ENCODE peak calls at places on chromosomes 3 and 15, in seven cellular contexts. One of them, this sample, is unnamed.

GRCh38 chr3:72127213-72127612 is 342.3 kb upstream of the PROK2 start:
- DNase-seq in GM23338: no peak
- DNase-seq in CD4-positive, CD25-positive, alpha-beta regulatory T cell: no peak
- DNase-seq in astrocyte: no peak
- DNase-seq in PC-9: no peak
- DNase-seq in adipocyte: no peak
- DNase-seq in pancreas: no peak
- DNase-seq in this sample: no peak

GRCh38 chr15:101042320-101042719 is 123.2 kb downstream of the LRRK1 start:
- DNase-seq in GM23338: no peak
- DNase-seq in CD4-positive, CD25-positive, alpha-beta regulatory T cell: no peak
- DNase-seq in astrocyte: no peak
- DNase-seq in PC-9: no peak
- DNase-seq in adipocyte: no peak
- DNase-seq in pancreas: no peak
- DNase-seq in this sample: no peak

GRCh38 chr3:52047295-52047960 is 8.9 kb downstream of the DUSP7 start:
- DNase-seq in GM23338: no peak
- DNase-seq in CD4-positive, CD25-positive, alpha-beta regulatory T cell: no peak
- DNase-seq in astrocyte: no peak
- DNase-seq in PC-9: no peak
- DNase-seq in adipocyte: no peak
- DNase-seq in pancreas: peak; percentile 15
- DNase-seq in this sample: peak; percentile 77

GRCh38 chr3:139269984-139270383 is 73.8 kb upstream of the MRPS22 start:
- DNase-seq in GM23338: no peak
- DNase-seq in CD4-positive, CD25-positive, alpha-beta regulatory T cell: no peak
- DNase-seq in astrocyte: no peak
- DNase-seq in PC-9: no peak
- DNase-seq in adipocyte: no peak
- DNase-seq in pancreas: no peak
- DNase-seq in this sample: no peak

GRCh38 chr3:39208463-39209055 is 16.2 kb upstream of the XIRP1 start:
- DNase-seq in GM23338: peak; percentile 84
- DNase-seq in CD4-positive, CD25-positive, alpha-beta regulatory T cell: peak; percentile 47
- DNase-seq in astrocyte: peak; percentile 30
- DNase-seq in PC-9: no peak
- DNase-seq in adipocyte: peak; percentile 72
- DNase-seq in pancreas: no peak
- DNase-seq in this sample: peak; percentile 74

GRCh38 chr15:90190606-90191343 is 10.4 kb upstream of the SEMA4B start:
- DNase-seq in GM23338: no peak
- DNase-seq in CD4-positive, CD25-positive, alpha-beta regulatory T cell: no peak
- DNase-seq in astrocyte: no peak
- DNase-seq in PC-9: no peak
- DNase-seq in adipocyte: no peak
- DNase-seq in pancreas: peak; percentile 45
- DNase-seq in this sample: no peak

GRCh38 chr15:58065445-58066041 is at the start of gene ALDH1A2:
- DNase-seq in GM23338: peak; percentile 80
- DNase-seq in CD4-positive, CD25-positive, alpha-beta regulatory T cell: no peak
- DNase-seq in astrocyte: no peak
- DNase-seq in PC-9: no peak
- DNase-seq in adipocyte: peak; percentile 15
- DNase-seq in pancreas: peak; percentile 30
- DNase-seq in this sample: peak; percentile 47

GRCh38 chr3:187264051-187264450 is 27.5 kb downstream of the MASP1 start:
- DNase-seq in GM23338: no peak
- DNase-seq in CD4-positive, CD25-positive, alpha-beta regulatory T cell: no peak
- DNase-seq in astrocyte: peak; percentile 85
- DNase-seq in PC-9: peak; percentile 90
- DNase-seq in adipocyte: peak; percentile 74
- DNase-seq in pancreas: no peak
- DNase-seq in this sample: no peak

GRCh38 chr3:127482216-127483004 is 108.1 kb downstream of the TPRA1 start:
- DNase-seq in GM23338: no peak
- DNase-seq in CD4-positive, CD25-positive, alpha-beta regulatory T cell: no peak
- DNase-seq in astrocyte: peak; percentile 30
- DNase-seq in PC-9: no peak
- DNase-seq in adipocyte: peak; percentile 46
- DNase-seq in pancreas: no peak
- DNase-seq in this sample: peak; percentile 25

GRCh38 chr3:52401551-52401950 is 43.4 kb downstream of the SEMA3G start:
- DNase-seq in GM23338: no peak
- DNase-seq in CD4-positive, CD25-positive, alpha-beta regulatory T cell: no peak
- DNase-seq in astrocyte: no peak
- DNase-seq in PC-9: no peak
- DNase-seq in adipocyte: no peak
- DNase-seq in pancreas: no peak
- DNase-seq in this sample: peak; percentile 17

GRCh38 chr15:55778932-55779331 is 36.0 kb upstream of the PRTG start:
- DNase-seq in GM23338: no peak
- DNase-seq in CD4-positive, CD25-positive, alpha-beta regulatory T cell: no peak
- DNase-seq in astrocyte: no peak
- DNase-seq in PC-9: no peak
- DNase-seq in adipocyte: no peak
- DNase-seq in pancreas: no peak
- DNase-seq in this sample: no peak
- H3K4me3 ChIP-seq in GM23338: no peak overlapping the region
- H3K4me3 ChIP-seq in CD4-positive, CD25-positive, alpha-beta regulatory T cell: no peak overlapping the region
- H3K4me3 ChIP-seq in astrocyte: no peak overlapping the region
- H3K4me3 ChIP-seq in PC-9: no peak overlapping the region
- H3K4me3 ChIP-seq in adipocyte: no peak overlapping the region
- H3K4me3 ChIP-seq in pancreas: no peak overlapping the region
- H3K4me3 ChIP-seq in this sample: no peak overlapping the region

DNA sequence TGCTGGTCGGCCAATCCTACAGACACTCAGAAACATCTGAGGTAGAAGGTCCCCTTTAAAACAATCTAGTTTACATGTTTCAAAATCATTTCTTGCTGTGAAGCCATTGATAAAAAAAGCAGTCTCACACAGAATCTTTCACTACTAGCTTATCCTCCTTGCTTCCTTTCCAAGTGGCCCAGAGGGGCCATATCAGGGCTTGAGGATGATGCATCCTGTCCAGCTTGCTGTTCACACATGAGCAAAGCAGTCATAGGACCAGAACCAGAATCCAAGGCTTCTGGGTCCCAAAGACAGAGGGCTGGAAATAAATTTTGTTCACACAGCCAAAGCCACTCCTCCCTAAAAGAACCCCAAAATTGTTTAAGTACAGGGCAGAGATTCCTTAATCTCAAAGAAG is 9.2 kb upstream of the LYZL4 start:
- DNase-seq in GM23338: no peak
- DNase-seq in CD4-positive, CD25-positive, alpha-beta regulatory T cell: no peak
- DNase-seq in astrocyte: no peak
- DNase-seq in PC-9: no peak
- DNase-seq in adipocyte: no peak
- DNase-seq in pancreas: no peak
- DNase-seq in this sample: no peak
- H3K4me1 ChIP-seq in GM23338: no peaks in the 10 kb centered on the region
- H3K4me1 ChIP-seq in CD4-positive, CD25-positive, alpha-beta regulatory T cell: no peaks in the 10 kb centered on the region
- H3K4me1 ChIP-seq in astrocyte: no peaks in the 10 kb centered on the region
- H3K4me1 ChIP-seq in PC-9: no peaks in the 10 kb centered on the region
- H3K4me1 ChIP-seq in adipocyte: no peaks in the 10 kb centered on the region
- H3K4me1 ChIP-seq in pancreas: no peaks in the 10 kb centered on the region
- H3K4me1 ChIP-seq in this sample: no peaks in the 10 kb centered on the region

GRCh38 chr3:9769012-9769411 is 735 bp downstream of the CAMK1 start:
- DNase-seq in GM23338: no peak
- DNase-seq in CD4-positive, CD25-positive, alpha-beta regulatory T cell: no peak
- DNase-seq in astrocyte: no peak
- DNase-seq in PC-9: no peak
- DNase-seq in adipocyte: no peak
- DNase-seq in pancreas: no peak
- DNase-seq in this sample: no peak
- H3K4me3 ChIP-seq in GM23338: peak overlapping the region; percentile 68
- H3K4me3 ChIP-seq in CD4-positive, CD25-positive, alpha-beta regulatory T cell: peak overlapping the region; percentile 51
- H3K4me3 ChIP-seq in astrocyte: peak overlapping the region; percentile 58
- H3K4me3 ChIP-seq in PC-9: peak overlapping the region; percentile 49
- H3K4me3 ChIP-seq in adipocyte: peak overlapping the region; percentile 91
- H3K4me3 ChIP-seq in pancreas: peak overlapping the region; percentile 45
- H3K4me3 ChIP-seq in this sample: peak overlapping the region; percentile 84

GRCh38 chr15:77187751-77188464 is 117.0 kb upstream of the TSPAN3 start:
- DNase-seq in GM23338: no peak
- DNase-seq in CD4-positive, CD25-positive, alpha-beta regulatory T cell: peak; percentile 32
- DNase-seq in astrocyte: peak; percentile 58
- DNase-seq in PC-9: no peak
- DNase-seq in adipocyte: peak; percentile 30
- DNase-seq in pancreas: no peak
- DNase-seq in this sample: peak; percentile 64

GRCh38 chr15:77191230-77191834 is 120.4 kb upstream of the TSPAN3 start:
- DNase-seq in GM23338: no peak
- DNase-seq in CD4-positive, CD25-positive, alpha-beta regulatory T cell: no peak
- DNase-seq in astrocyte: no peak
- DNase-seq in PC-9: no peak
- DNase-seq in adipocyte: no peak
- DNase-seq in pancreas: no peak
- DNase-seq in this sample: no peak

GRCh38 chr15:77186518-77187095 is 115.7 kb upstream of the TSPAN3 start:
- DNase-seq in GM23338: peak; percentile 41
- DNase-seq in CD4-positive, CD25-positive, alpha-beta regulatory T cell: peak; percentile 51
- DNase-seq in astrocyte: peak; percentile 9
- DNase-seq in PC-9: no peak
- DNase-seq in adipocyte: peak; percentile 54
- DNase-seq in pancreas: no peak
- DNase-seq in this sample: no peak

GRCh38 chr15:77192451-77192850 is 121.5 kb upstream of the TSPAN3 start:
- DNase-seq in GM23338: peak; percentile 27
- DNase-seq in CD4-positive, CD25-positive, alpha-beta regulatory T cell: no peak
- DNase-seq in astrocyte: no peak
- DNase-seq in PC-9: no peak
- DNase-seq in adipocyte: no peak
- DNase-seq in pancreas: no peak
- DNase-seq in this sample: no peak
- H3K4me1 ChIP-seq in GM23338: no peaks in the 10 kb centered on the region
- H3K4me1 ChIP-seq in CD4-positive, CD25-positive, alpha-beta regulatory T cell: peaks cover 5% of the 10 kb centered on the region
- H3K4me1 ChIP-seq in astrocyte: peaks cover 7% of the 10 kb centered on the region
- H3K4me1 ChIP-seq in PC-9: no peaks in the 10 kb centered on the region
- H3K4me1 ChIP-seq in adipocyte: peaks cover 7% of the 10 kb centered on the region
- H3K4me1 ChIP-seq in pancreas: peaks cover 1% of the 10 kb centered on the region
- H3K4me1 ChIP-seq in this sample: no peaks in the 10 kb centered on the region

GRCh38 chr15:62896380-62896866 is 146.1 kb upstream of the TPM1 start:
- DNase-seq in GM23338: no peak
- DNase-seq in CD4-positive, CD25-positive, alpha-beta regulatory T cell: no peak
- DNase-seq in astrocyte: no peak
- DNase-seq in PC-9: peak; percentile 95
- DNase-seq in adipocyte: no peak
- DNase-seq in pancreas: no peak
- DNase-seq in this sample: no peak

GRCh38 chr15:62897634-62898033 is 144.9 kb upstream of the TPM1 start:
- DNase-seq in GM23338: no peak
- DNase-seq in CD4-positive, CD25-positive, alpha-beta regulatory T cell: no peak
- DNase-seq in astrocyte: no peak
- DNase-seq in PC-9: no peak
- DNase-seq in adipocyte: no peak
- DNase-seq in pancreas: no peak
- DNase-seq in this sample: no peak

GRCh38 chr15:62895139-62895866 is 147.2 kb upstream of the TPM1 start:
- DNase-seq in GM23338: no peak
- DNase-seq in CD4-positive, CD25-positive, alpha-beta regulatory T cell: no peak
- DNase-seq in astrocyte: peak; percentile 96
- DNase-seq in PC-9: peak; percentile 35
- DNase-seq in adipocyte: peak; percentile 42
- DNase-seq in pancreas: no peak
- DNase-seq in this sample: no peak

GRCh38 chr15:62895905-62896316 is 146.6 kb upstream of the TPM1 start:
- DNase-seq in GM23338: no peak
- DNase-seq in CD4-positive, CD25-positive, alpha-beta regulatory T cell: no peak
- DNase-seq in astrocyte: peak; percentile 97
- DNase-seq in PC-9: peak; percentile 85
- DNase-seq in adipocyte: peak; percentile 71
- DNase-seq in pancreas: no peak
- DNase-seq in this sample: no peak

GRCh38 chr15:62896969-62897486 is 145.5 kb upstream of the TPM1 start:
- DNase-seq in GM23338: no peak
- DNase-seq in CD4-positive, CD25-positive, alpha-beta regulatory T cell: no peak
- DNase-seq in astrocyte: peak; percentile 99
- DNase-seq in PC-9: peak; percentile 93
- DNase-seq in adipocyte: peak; percentile 98
- DNase-seq in pancreas: peak; percentile 92
- DNase-seq in this sample: peak; percentile 93
- H3K4me3 ChIP-seq in GM23338: no peak overlapping the region
- H3K4me3 ChIP-seq in CD4-positive, CD25-positive, alpha-beta regulatory T cell: no peak overlapping the region
- H3K4me3 ChIP-seq in astrocyte: no peak overlapping the region
- H3K4me3 ChIP-seq in PC-9: peak overlapping the region; percentile 47
- H3K4me3 ChIP-seq in adipocyte: peak overlapping the region; percentile 30
- H3K4me3 ChIP-seq in pancreas: no peak overlapping the region
- H3K4me3 ChIP-seq in this sample: no peak overlapping the region

DNA sequence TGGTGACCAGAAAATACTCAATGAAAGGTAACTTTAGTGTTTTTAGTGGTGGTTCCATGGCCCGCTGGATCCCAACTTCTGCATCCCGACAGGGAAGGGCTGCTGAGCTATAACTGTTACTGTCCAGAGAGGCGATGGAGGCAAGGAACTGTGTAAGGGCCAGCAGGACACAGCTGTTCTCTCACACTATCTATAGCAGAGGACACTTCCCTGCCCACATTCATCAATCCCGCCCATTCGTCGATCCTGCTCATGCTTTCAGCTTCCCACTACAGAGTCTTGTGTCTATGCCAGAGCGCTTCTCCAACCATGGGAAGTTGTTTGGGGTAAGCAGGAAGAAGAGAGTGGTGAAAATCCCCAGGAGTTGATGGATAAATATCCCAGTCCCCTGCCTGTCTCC is 8.4 kb downstream of the COLQ start:
- DNase-seq in GM23338: no peak
- DNase-seq in CD4-positive, CD25-positive, alpha-beta regulatory T cell: no peak
- DNase-seq in astrocyte: no peak
- DNase-seq in PC-9: no peak
- DNase-seq in adipocyte: no peak
- DNase-seq in pancreas: no peak
- DNase-seq in this sample: no peak
- H3K4me1 ChIP-seq in GM23338: no peaks in the 10 kb centered on the region
- H3K4me1 ChIP-seq in CD4-positive, CD25-positive, alpha-beta regulatory T cell: no peaks in the 10 kb centered on the region
- H3K4me1 ChIP-seq in astrocyte: peaks cover 2% of the 10 kb centered on the region
- H3K4me1 ChIP-seq in PC-9: no peaks in the 10 kb centered on the region
- H3K4me1 ChIP-seq in adipocyte: peaks cover 3% of the 10 kb centered on the region
- H3K4me1 ChIP-seq in pancreas: no peaks in the 10 kb centered on the region
- H3K4me1 ChIP-seq in this sample: peaks cover 4% of the 10 kb centered on the region

DNA sequence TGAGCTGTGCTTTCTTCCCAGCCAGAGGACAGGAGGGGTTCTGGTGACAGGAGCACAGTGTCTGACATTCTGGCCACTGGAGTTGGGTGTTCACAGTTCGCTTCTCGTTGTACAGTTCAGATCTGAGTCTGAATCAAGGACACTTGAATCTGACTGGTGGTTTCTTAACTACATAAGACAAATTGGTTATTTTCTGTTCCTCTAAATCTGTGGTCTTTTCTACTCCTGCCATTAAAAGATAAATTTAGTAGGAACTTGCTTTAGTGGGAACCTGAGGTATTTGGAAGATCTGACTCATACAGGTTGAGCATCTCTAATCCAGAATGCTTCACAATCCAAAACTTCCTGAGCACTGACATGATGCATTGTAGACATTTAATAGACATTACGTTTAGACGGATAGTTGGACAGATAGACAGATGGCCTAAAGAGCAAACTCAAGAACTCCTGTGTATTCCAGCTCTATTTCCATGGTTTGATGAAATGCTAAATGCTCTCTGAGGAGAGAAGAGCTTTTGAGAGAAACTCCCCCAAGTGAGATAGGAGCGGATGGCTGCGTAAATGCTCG is 71.0 kb downstream of the CCK start:
- DNase-seq in GM23338: no peak
- DNase-seq in CD4-positive, CD25-positive, alpha-beta regulatory T cell: no peak
- DNase-seq in astrocyte: peak; percentile 53
- DNase-seq in PC-9: no peak
- DNase-seq in adipocyte: no peak
- DNase-seq in pancreas: no peak
- DNase-seq in this sample: no peak
- H3K4me3 ChIP-seq in GM23338: no peak overlapping the region
- H3K4me3 ChIP-seq in CD4-positive, CD25-positive, alpha-beta regulatory T cell: no peak overlapping the region
- H3K4me3 ChIP-seq in astrocyte: no peak overlapping the region
- H3K4me3 ChIP-seq in PC-9: no peak overlapping the region
- H3K4me3 ChIP-seq in adipocyte: no peak overlapping the region
- H3K4me3 ChIP-seq in pancreas: no peak overlapping the region
- H3K4me3 ChIP-seq in this sample: no peak overlapping the region